ENCODE peak calls at places on chromosomes 13 and 19, in nine cellular contexts. A is astrocyte of the cerebellum, V is cardiac fibroblast, F is dorsolateral prefrontal cortex, Y is fibroblast of the aortic adventitia, R is astrocyte, J is GM13977, P is nephron progenitor cell, W is AG09309. L is an unnamed sample.

GRCh38 chr13:48050550-48050949 is 13.0 kb downstream of the NUDT15 start:
- DNase-seq in J (no peak), Y (no peak), A (no peak), V (no peak), R (no peak), F (no peak), P (no peak), W (no peak), L (no peak)

GRCh38 chr19:49951806-49952474 is 9.0 kb downstream of the SIGLEC11 start:
- DNase-seq in A (no peak), J (no peak), V (no peak), W (no peak), F (no peak), R (no peak), P (no peak), Y (no peak), L (no peak)

GRCh38 chr19:41351339-41352245 is 2.1 kb downstream of the TGFB1 start:
- DNase-seq in J (peak), V (peak), F (no peak), P (peak), A (no peak), R (peak), Y (peak), W (no peak), L (no peak)

GRCh38 chr13:43200307-43200706 is 176.9 kb downstream of the DNAJC15 start:
- DNase-seq in P (no peak), R (no peak), A (no peak), V (no peak), Y (no peak), F (no peak), W (no peak), J (no peak), L (no peak)

GRCh38 chr19:33629826-33630375 is 8.1 kb downstream of the CHST8 start:
- DNase-seq in V (no peak), P (no peak), J (no peak), R (no peak), Y (no peak), F (no peak), W (no peak), A (no peak), L (no peak)

GRCh38 chr13:33743438-33744368 is 74.2 kb upstream of the RFC3 start:
- DNase-seq in Y (no peak), R (no peak), J (no peak), F (no peak), P (no peak), V (peak), W (no peak), A (no peak), L (no peak)

GRCh38 chr13:39612023-39612637 is 9.1 kb upstream of the LHFPL6 start:
- DNase-seq in A (peak), P (peak), W (peak), V (peak), R (peak), J (peak), F (peak), Y (peak), L (peak)

GRCh38 chr13:108877300-108877699 is 247.9 kb downstream of the MYO16 start:
- DNase-seq in W (no peak), P (no peak), R (peak), V (peak), F (no peak), A (no peak), J (no peak), Y (no peak), L (no peak)

GRCh38 chr19:43741075-43741840 is 13.5 kb downstream of the SMG9 start:
- DNase-seq in P (no peak), V (no peak), J (no peak), W (no peak), Y (no peak), F (no peak), A (no peak), R (no peak), L (no peak)

GRCh38 chr19:3506384-3507340 is 551 bp downstream of the FZR1 start:
- DNase-seq in R (no peak), A (no peak), J (peak), W (no peak), P (peak), V (peak), Y (no peak), F (no peak), L (no peak)

GRCh38 chr13:73835138-73835721 is 299.0 kb downstream of the KLF12 start:
- DNase-seq in V (peak), R (peak), P (peak), W (peak), Y (peak), A (peak), J (peak), F (no peak), L (no peak)

GRCh38 chr13:57632276-57633140 is 964 bp downstream of the PCDH17 start:
- DNase-seq in W (no peak), F (peak), J (peak), V (peak), R (peak), A (no peak), P (peak), Y (no peak), L (peak)

GRCh38 chr13:38384171-38384570 is 34.5 kb downstream of the UFM1 start:
- DNase-seq in P (no peak), W (no peak), F (no peak), Y (no peak), R (no peak), V (no peak), A (no peak), J (no peak), L (no peak)

GRCh38 chr19:16830679-16831078 is 1.5 kb downstream of the SIN3B start:
- DNase-seq in V (peak), F (no peak), Y (peak), A (peak), R (peak), W (no peak), J (no peak), P (no peak), L (no peak)

GRCh38 chr13:35714096-35714495 is 237.6 kb upstream of the MAB21L1 start:
- DNase-seq in F (no peak), J (no peak), R (no peak), A (no peak), V (no peak), Y (no peak), W (no peak), P (no peak), L (no peak)

GRCh38 chr19:10952809-10953208 is 8.0 kb upstream of the SMARCA4 start:
- DNase-seq in F (no peak), J (no peak), P (no peak), W (no peak), R (no peak), Y (no peak), A (no peak), V (no peak), L (no peak)

GRCh38 chr13:112182831-112183543 is 116.0 kb downstream of the SOX1 start:
- DNase-seq in A (no peak), W (no peak), J (no peak), P (no peak), Y (no peak), F (no peak), R (no peak), V (no peak), L (no peak)
- TF ChIP-seq CTCF in A (no peak), W (no peak), J (no peak), P (no peak), Y (no peak), F (no peak), R (no peak), V (no peak), L (no peak)

GRCh38 chr19:7933828-7934725 is 8.1 kb upstream of the CTXN1 start:
- DNase-seq in P (no peak), J (no peak), A (no peak), F (no peak), Y (no peak), W (no peak), R (no peak), V (no peak), L (no peak)

GRCh38 chr19:7932930-7933300 is 7.0 kb upstream of the CTXN1 start:
- DNase-seq in V (no peak), F (no peak), R (no peak), P (no peak), W (no peak), Y (no peak), A (no peak), J (no peak), L (no peak)

GRCh38 chr19:7932276-7932929 is 6.5 kb upstream of the CTXN1 start:
- DNase-seq in V (no peak), W (no peak), J (no peak), F (no peak), A (no peak), R (no peak), P (no peak), Y (no peak), L (no peak)

GRCh38 chr19:7934766-7935165 is 8.7 kb downstream of the TIMM44 start:
- DNase-seq in F (no peak), R (no peak), P (no peak), J (no peak), W (no peak), V (no peak), Y (no peak), A (no peak), L (no peak)

DNA sequence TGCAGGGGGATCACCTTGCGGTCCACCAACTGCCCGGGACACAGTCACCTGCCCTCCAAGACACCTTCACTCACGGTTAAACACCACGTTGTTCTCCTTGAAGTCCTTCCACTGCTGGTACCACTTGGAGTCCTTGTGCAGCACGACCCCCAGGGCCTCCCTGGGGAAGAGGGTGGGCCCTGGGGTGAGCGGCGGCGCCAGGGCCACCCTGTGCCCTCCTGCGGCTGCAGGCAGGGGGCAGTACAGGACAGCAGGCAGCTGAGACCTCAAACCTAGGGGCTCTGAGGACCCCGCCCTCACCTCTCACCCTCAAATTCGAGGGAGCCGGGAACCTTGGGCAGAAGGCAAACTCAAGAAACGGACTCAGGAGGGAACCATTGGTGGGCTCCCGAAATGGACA is 7.5 kb upstream of the CTXN1 start:
- DNase-seq in R (no peak), A (no peak), J (no peak), F (no peak), W (no peak), Y (no peak), V (no peak), P (no peak), L (no peak)
- TF ChIP-seq CTCF in R (no peak), A (peak), J (peak), F (no peak), W (peak), Y (peak), V (peak), P (peak), L (peak)

GRCh38 chr19:9565900-9566705 is 18.2 kb downstream of the ZNF121 start:
- DNase-seq in V (peak), W (no peak), A (no peak), J (no peak), F (no peak), R (peak), Y (peak), P (no peak), L (no peak)

GRCh38 chr19:9570255-9570654 is 14.0 kb downstream of the ZNF121 start:
- DNase-seq in W (no peak), V (no peak), A (no peak), J (no peak), Y (no peak), F (no peak), P (no peak), R (no peak), L (no peak)

GRCh38 chr19:9566729-9567128 is 17.6 kb downstream of the ZNF121 start:
- DNase-seq in R (no peak), J (no peak), F (no peak), W (no peak), P (no peak), A (no peak), V (no peak), Y (no peak), L (no peak)
- TF ChIP-seq CTCF in R (no peak), J (no peak), F (no peak), W (no peak), P (no peak), A (no peak), V (no peak), Y (no peak), L (no peak)

GRCh38 chr13:41384749-41385503 is 72.4 kb upstream of the RGCC start:
- DNase-seq in R (no peak), A (no peak), F (no peak), W (no peak), V (peak), Y (peak), J (no peak), P (no peak), L (no peak)
- TF ChIP-seq CTCF in R (peak), A (peak), F (peak), W (peak), V (peak), Y (peak), J (peak), P (no peak), L (peak)

GRCh38 chr19:575527-576506 is 3.4 kb downstream of the BSG start:
- DNase-seq in V (peak), A (no peak), J (no peak), R (peak), P (no peak), F (peak), Y (peak), W (no peak), L (no peak)

GRCh38 chr19:576768-577438 is 4.5 kb downstream of the BSG start:
- DNase-seq in A (no peak), W (no peak), J (no peak), F (no peak), P (no peak), R (no peak), Y (no peak), V (no peak), L (no peak)

GRCh38 chr19:579111-579841 is 6.9 kb downstream of the BSG start:
- DNase-seq in V (no peak), R (no peak), F (no peak), J (no peak), W (no peak), Y (no peak), A (no peak), P (no peak), L (no peak)

GRCh38 chr19:579842-580155 is 7.4 kb downstream of the BSG start:
- DNase-seq in F (no peak), A (no peak), P (no peak), J (no peak), W (no peak), Y (no peak), V (no peak), R (no peak), L (no peak)

DNA sequence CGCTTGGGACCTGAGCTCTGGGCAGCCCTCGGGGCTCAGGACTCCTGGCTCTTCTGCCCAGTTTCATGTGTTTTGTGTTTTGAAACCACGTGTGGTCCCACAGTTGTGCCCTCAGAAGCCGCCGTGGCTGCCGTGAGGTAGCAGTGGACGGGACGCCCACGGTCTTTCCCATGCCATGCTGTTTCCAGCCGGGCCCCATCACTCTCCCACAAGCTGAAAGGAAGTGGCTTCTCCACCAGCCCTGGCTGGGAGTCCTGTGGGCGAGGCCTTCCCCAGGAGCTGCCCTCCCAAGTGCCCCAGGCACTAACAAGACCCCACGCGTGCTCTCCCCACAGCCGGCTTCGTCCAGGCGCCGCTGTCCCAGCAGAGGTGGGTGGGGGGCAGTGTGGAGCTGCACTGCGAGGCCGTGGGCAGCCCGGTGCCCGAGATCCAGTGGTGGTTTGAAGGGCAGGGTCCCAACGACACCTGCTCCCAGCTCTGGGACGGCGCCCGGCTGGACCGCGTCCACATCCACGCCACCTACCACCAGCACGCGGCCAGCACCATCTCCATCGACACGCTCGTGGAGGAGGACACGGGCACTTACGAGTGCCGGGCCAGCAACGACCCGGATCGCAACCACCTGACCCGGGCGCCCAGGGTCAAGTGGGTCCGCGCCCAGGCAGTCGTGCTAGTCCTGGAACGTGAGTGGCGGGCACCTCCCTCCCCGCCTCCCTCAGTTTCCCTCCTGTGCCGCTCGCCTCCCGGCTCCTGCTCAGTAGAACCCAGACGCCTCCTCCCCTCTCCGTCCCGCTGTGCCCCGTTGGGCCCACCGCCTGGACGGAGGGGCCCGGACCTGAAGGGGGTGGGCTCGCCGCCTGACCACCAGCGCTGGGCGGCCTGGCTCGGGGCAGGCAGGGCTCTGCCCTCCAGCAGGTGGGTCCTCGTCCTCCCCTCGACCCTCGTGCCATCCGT is 5.3 kb downstream of the BSG start:
- DNase-seq in W (no peak), F (no peak), J (no peak), P (no peak), Y (no peak), A (no peak), V (no peak), R (no peak), L (no peak)
- TF ChIP-seq CTCF in W (no peak), F (no peak), J (no peak), P (no peak), Y (no peak), A (no peak), V (no peak), R (no peak), L (no peak)

GRCh38 chr13:99614465-99614885 is 113.2 kb downstream of the TM9SF2 start:
- DNase-seq in V (peak), P (no peak), A (no peak), Y (peak), J (peak), W (no peak), F (no peak), R (no peak), L (no peak)

GRCh38 chr13:99605417-99606321 is 104.4 kb downstream of the TM9SF2 start:
- DNase-seq in A (no peak), F (peak), P (peak), R (peak), W (no peak), V (no peak), J (peak), Y (no peak), L (peak)

GRCh38 chr13:99608345-99608744 is 107.1 kb downstream of the TM9SF2 start:
- DNase-seq in V (no peak), F (no peak), R (no peak), A (no peak), J (no peak), W (no peak), P (no peak), Y (no peak), L (no peak)

GRCh38 chr13:99606322-99607089 is 105.2 kb downstream of the TM9SF2 start:
- DNase-seq in W (no peak), R (peak), J (peak), F (peak), P (peak), A (peak), Y (peak), V (peak), L (peak)

GRCh38 chr13:99610702-99611289 is 109.5 kb downstream of the TM9SF2 start:
- DNase-seq in A (no peak), R (no peak), Y (no peak), J (no peak), W (no peak), F (no peak), V (no peak), P (no peak), L (no peak)
- TF ChIP-seq CTCF in A (peak), R (no peak), Y (no peak), J (peak), W (peak), F (no peak), V (peak), P (no peak), L (peak)

GRCh38 chr19:51346742-51347141 is 4.8 kb upstream of the VSIG10L start:
- DNase-seq in Y (no peak), V (no peak), A (no peak), W (no peak), P (no peak), J (no peak), F (no peak), R (no peak), L (no peak)
- TF ChIP-seq CTCF in Y (no peak), V (no peak), A (no peak), W (no peak), P (no peak), J (peak), F (no peak), R (no peak), L (no peak)

GRCh38 chr13:50589139-50589538 is 254.4 kb downstream of the DLEU7 start:
- DNase-seq in P (no peak), V (peak), A (peak), Y (peak), F (no peak), R (peak), J (no peak), W (peak), L (no peak)

GRCh38 chr13:50588736-50589135 is 254.8 kb downstream of the DLEU7 start:
- DNase-seq in W (no peak), Y (peak), V (peak), J (no peak), F (no peak), R (peak), P (no peak), A (no peak), L (no peak)

GRCh38 chr13:50587839-50588373 is 255.6 kb downstream of the DLEU7 start:
- DNase-seq in W (no peak), V (no peak), R (no peak), Y (no peak), F (no peak), A (no peak), P (no peak), J (no peak), L (no peak)

GRCh38 chr13:50584856-50585580 is 258.5 kb downstream of the DLEU7 start:
- DNase-seq in F (no peak), Y (no peak), R (no peak), W (no peak), V (no peak), P (no peak), J (no peak), A (no peak), L (no peak)

DNA sequence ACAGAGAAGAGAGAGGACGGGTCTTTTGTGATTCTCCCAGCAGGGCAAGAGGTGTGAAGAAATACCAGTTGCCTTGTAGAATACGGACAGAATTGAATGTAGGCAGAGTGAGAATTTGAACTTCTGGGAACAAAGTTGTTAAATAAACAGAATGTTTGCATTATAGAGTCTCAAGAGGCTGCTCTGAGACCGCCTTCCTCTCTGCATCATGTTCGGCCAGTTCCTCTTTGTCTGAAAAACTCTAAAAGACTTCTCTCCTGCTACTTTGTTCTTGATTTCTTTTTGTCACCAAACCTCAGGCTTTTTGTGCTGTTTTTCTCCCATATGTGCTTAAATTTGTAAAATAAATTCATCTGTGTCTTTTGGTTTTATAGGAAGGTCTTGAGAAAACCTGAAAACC is 256.4 kb downstream of the DLEU7 start:
- DNase-seq in Y (no peak), V (no peak), P (no peak), A (no peak), R (no peak), F (no peak), W (no peak), J (no peak), L (no peak)
- TF ChIP-seq CTCF in Y (no peak), V (no peak), P (no peak), A (no peak), R (no peak), F (no peak), W (no peak), J (no peak), L (no peak)

L was measured in progenitor cell of endocrine pancreas.